ENCODE peak calls at places on chromosomes 11 and 22, in ten cellular contexts. G, R, H, L, D, E, S, F, V and T are unnamed samples.

GRCh38 chr22:30733081-30733680 is 38.5 kb downstream of the OSBP2 start:
- DNase-seq in F (no peak), R (no peak), V (no peak), L (no peak), D (no peak), H (no peak), E (no peak), S (no peak), G (no peak), T (no peak)

GRCh38 chr11:108872781-108873291 is 208.0 kb downstream of the DDX10 start:
- DNase-seq in F (no peak), G (no peak), V (no peak), L (no peak), E (no peak), S (no peak), R (no peak), D (no peak), H (no peak), T (no peak)

GRCh38 chr11:23765862-23766261 is 731.0 kb upstream of the LUZP2 start:
- DNase-seq in E (no peak), F (no peak), S (no peak), L (no peak), V (no peak), H (no peak), G (no peak), D (peak), R (no peak), T (no peak)

GRCh38 chr11:58770627-58771457 is 39.1 kb upstream of the GLYAT start:
- DNase-seq in V (peak), R (no peak), S (no peak), D (no peak), G (peak), H (peak), F (peak), E (no peak), L (no peak), T (no peak)

GRCh38 chr11:2194877-2195755 is 23.5 kb upstream of the TH start:
- DNase-seq in G (no peak), E (no peak), D (peak), R (no peak), V (no peak), L (no peak), H (peak), S (peak), F (no peak), T (no peak)

GRCh38 chr11:17014321-17014773 is at the start of gene PLEKHA7:
- DNase-seq in S (peak), L (no peak), R (no peak), G (peak), E (no peak), H (no peak), D (no peak), V (peak), F (no peak), T (no peak)

GRCh38 chr11:94762208-94762607 is 5.9 kb upstream of the AMOTL1 start:
- DNase-seq in S (no peak), D (no peak), R (no peak), F (no peak), L (no peak), H (no peak), V (peak), G (peak), E (no peak), T (no peak)

GRCh38 chr11:132278801-132279574 is 908.6 kb downstream of the NTM start:
- DNase-seq in G (no peak), L (no peak), F (peak), R (peak), S (no peak), D (peak), E (no peak), V (no peak), H (peak), T (no peak)

GRCh38 chr22:27372969-27373670 is 428.4 kb downstream of the MN1 start:
- DNase-seq in H (peak), E (no peak), R (no peak), L (no peak), G (no peak), D (no peak), V (no peak), F (no peak), S (no peak), T (no peak)

GRCh38 chr22:39514373-39514973 is 5.9 kb upstream of the ATF4 start:
- DNase-seq in G (no peak), V (peak), H (peak), L (peak), R (peak), F (no peak), S (peak), D (no peak), E (no peak), T (no peak)

GRCh38 chr22:49179886-49180682 is 647.6 kb downstream of the BRD1 start:
- DNase-seq in G (no peak), R (no peak), V (no peak), H (no peak), L (no peak), D (no peak), E (no peak), S (no peak), F (no peak), T (no peak)

GRCh38 chr22:41939981-41940852 is 6.7 kb downstream of the CENPM start:
- DNase-seq in E (no peak), S (peak), D (no peak), H (no peak), R (peak), G (no peak), L (peak), V (peak), F (no peak), T (no peak)